ENCODE peak calls at places on chromosomes 1 and 21, in six cellular contexts. L is caudate nucleus, C is ACHN, D is mammary epithelial cell, T is SK-MEL-5, R is AML-193. U is an unnamed sample.

GRCh38 chr1:159831696-159832225 is 5.1 kb downstream of the SLAMF8 start:
- DNase-seq in L (no peak), C (no peak), D (no peak), T (no peak), R (no peak), U (no peak)

GRCh38 chr1:93593868-93594602 is 87.6 kb downstream of the BCAR3 start:
- DNase-seq in L (no peak), C (no peak), D (no peak), T (no peak), R (no peak), U (no peak)

GRCh38 chr1:119702384-119702783 is 9.3 kb upstream of the PHGDH start:
- DNase-seq in L (no peak), C (no peak), D (peak; percentile 92), T (peak; percentile 40), R (no peak), U (no peak)

GRCh38 chr21:16534408-16535099 is 804.8 kb downstream of the USP25 start:
- DNase-seq in L (peak; percentile 55), C (no peak), D (peak; percentile 35), T (peak; percentile 51), R (no peak), U (peak; percentile 46)

GRCh38 chr1:167911413-167911812 is 2.5 kb downstream of the ADCY10 start:
- DNase-seq in L (no peak), C (no peak), D (no peak), T (no peak), R (no peak), U (no peak)

GRCh38 chr1:170707959-170708666 is 44.2 kb downstream of the PRRX1 start:
- DNase-seq in L (no peak), C (peak; percentile 83), D (peak; percentile 93), T (peak; percentile 32), R (no peak), U (peak; percentile 86)

GRCh38 chr1:50110084-50110615 is 1.4 kb downstream of the ELAVL4 start:
- DNase-seq in L (no peak), C (no peak), D (no peak), T (no peak), R (no peak), U (no peak)

GRCh38 chr1:228490120-228491078 is 3.2 kb downstream of the RNF187 start:
- DNase-seq in L (no peak), C (peak; percentile 24), D (no peak), T (peak; percentile 35), R (no peak), U (no peak)

GRCh38 chr1:15027515-15027948 is 126.0 kb upstream of the TMEM51 start:
- DNase-seq in L (peak; percentile 33), C (peak; percentile 78), D (peak; percentile 52), T (peak; percentile 64), R (no peak), U (peak; percentile 68)

GRCh38 chr1:184289825-184290550 is 96.8 kb upstream of the C1orf21 start:
- DNase-seq in L (no peak), C (no peak), D (peak; percentile 47), T (no peak), R (no peak), U (no peak)

GRCh38 chr1:201505505-201505893 is 1.4 kb downstream of the CSRP1 start:
- DNase-seq in L (no peak), C (no peak), D (peak; percentile 74), T (peak; percentile 58), R (no peak), U (peak; percentile 75)

GRCh38 chr1:241808265-241808664 is 39.7 kb upstream of the EXO1 start:
- DNase-seq in L (no peak), C (no peak), D (no peak), T (no peak), R (no peak), U (no peak)

GRCh38 chr1:115330480-115331013 is 7.5 kb downstream of the NGF start:
- DNase-seq in L (no peak), C (no peak), D (peak; percentile 62), T (no peak), R (no peak), U (peak; percentile 92)

GRCh38 chr1:10910490-10911273 is 101.8 kb upstream of the TARDBP start:
- DNase-seq in L (no peak), C (no peak), D (no peak), T (no peak), R (no peak), U (no peak)

GRCh38 chr1:221712776-221713431 is 29.0 kb downstream of the DUSP10 start:
- DNase-seq in L (no peak), C (no peak), D (no peak), T (peak; percentile 43), R (peak; percentile 51), U (no peak)

GRCh38 chr1:10387611-10388386 is 11.1 kb upstream of the PGD start:
- DNase-seq in L (no peak), C (no peak), D (peak; percentile 41), T (peak; percentile 27), R (peak; percentile 93), U (no peak)

GRCh38 chr1:210303391-210303790 is 25.3 kb upstream of the HHAT start:
- DNase-seq in L (no peak), C (no peak), D (no peak), T (no peak), R (no peak), U (no peak)

GRCh38 chr1:240909701-240910457 is 297.9 kb upstream of the GREM2 start:
- DNase-seq in L (no peak), C (no peak), D (no peak), T (no peak), R (no peak), U (no peak)

GRCh38 chr21:34501716-34502115 is 10.3 kb downstream of the KCNE1 start:
- DNase-seq in L (no peak), C (no peak), D (no peak), T (no peak), R (no peak), U (no peak)

GRCh38 chr21:9008636-9009035 is 1512.7 kb upstream of the TPTE start:
- DNase-seq in L (no peak), C (no peak), D (no peak), T (no peak), R (no peak), U (no peak)

GRCh38 chr1:7366286-7366954 is 404.7 kb upstream of the VAMP3 start:
- DNase-seq in L (no peak), C (no peak), D (no peak), T (no peak), R (no peak), U (no peak)

GRCh38 chr1:246165826-246166709 is 341.0 kb downstream of the SMYD3 start:
- DNase-seq in L (no peak), C (no peak), D (peak; percentile 38), T (no peak), R (no peak), U (no peak)

GRCh38 chr1:27862671-27863551 is 9.4 kb upstream of the THEMIS2 start:
- DNase-seq in L (no peak), C (peak; percentile 96), D (peak; percentile 99), T (no peak), R (peak; percentile 95), U (peak; percentile 44)

GRCh38 chr1:25676488-25676887 is 59.9 kb downstream of the MAN1C1 start:
- DNase-seq in L (no peak), C (no peak), D (peak; percentile 8), T (no peak), R (no peak), U (no peak)

GRCh38 chr1:60388092-60388987 is 314.8 kb upstream of the C1orf87 start:
- DNase-seq in L (no peak), C (no peak), D (no peak), T (no peak), R (no peak), U (no peak)

GRCh38 chr1:212450331-212450881 is 17.7 kb downstream of the NENF start:
- DNase-seq in L (no peak), C (peak; percentile 7), D (no peak), T (no peak), R (no peak), U (no peak)

GRCh38 chr1:36187800-36188593 is 32.0 kb downstream of the MAP7D1 start:
- DNase-seq in L (peak; percentile 74), C (peak; percentile 83), D (peak; percentile 88), T (peak; percentile 91), R (peak; percentile 83), U (peak; percentile 90)

GRCh38 chr1:31626451-31627202 is 9.1 kb downstream of the HCRTR1 start:
- DNase-seq in L (no peak), C (no peak), D (peak; percentile 27), T (no peak), R (no peak), U (peak; percentile 41)

GRCh38 chr1:14516974-14517812 is 81.3 kb upstream of the KAZN start:
- DNase-seq in L (no peak), C (no peak), D (peak; percentile 78), T (no peak), R (no peak), U (peak; percentile 47)

GRCh38 chr1:179744401-179745130 is 1.5 kb downstream of the FAM163A start:
- DNase-seq in L (no peak), C (no peak), D (no peak), T (no peak), R (no peak), U (no peak)

GRCh38 chr1:240737268-240737667 is 125.3 kb upstream of the GREM2 start:
- DNase-seq in L (no peak), C (no peak), D (no peak), T (no peak), R (no peak), U (no peak)

GRCh38 chr1:4224687-4225086 is 324.6 kb upstream of the C1orf174 start:
- DNase-seq in L (no peak), C (no peak), D (no peak), T (no peak), R (no peak), U (no peak)

GRCh38 chr1:158711098-158711497 is 9.4 kb downstream of the OR6K3 start:
- DNase-seq in L (no peak), C (no peak), D (no peak), T (no peak), R (no peak), U (no peak)

GRCh38 chr1:63732666-63733065 is 41.2 kb upstream of the ROR1 start:
- DNase-seq in L (no peak), C (peak; percentile 16), D (no peak), T (no peak), R (no peak), U (peak; percentile 21)

GRCh38 chr1:163038928-163039327 is 30.2 kb upstream of the RGS4 start:
- DNase-seq in L (no peak), C (no peak), D (no peak), T (no peak), R (no peak), U (no peak)

U was measured in SJSA1.